ENCODE peak calls at places on chromosomes 13 and 19, in seven cellular contexts. W is AG04449, E is OCI-LY7, L is cardiac fibroblast, S is heart left ventricle, F is fibroblast of mammary gland, O is body of pancreas. M is an unnamed sample.

GRCh38 chr13:78215458-78215857 is 296.8 kb upstream of the EDNRB start:
- DNase-seq in W (no peak), E (no peak), L (no peak), S (no peak), F (no peak), O (no peak), M (no peak)

GRCh38 chr13:44759723-44760360 is 183.7 kb upstream of the TSC22D1 start:
- DNase-seq in W (no peak), E (no peak), L (no peak), S (no peak), F (no peak), O (peak), M (no peak)

GRCh38 chr19:18669524-18669817 is 14.0 kb upstream of the CRTC1 start:
- DNase-seq in W (no peak), E (no peak), L (peak), S (no peak), F (peak), O (no peak), M (no peak)

GRCh38 chr19:45162464-45163143 is 1.8 kb upstream of the NKPD1 start:
- DNase-seq in W (no peak), E (no peak), L (no peak), S (no peak), F (no peak), O (no peak), M (no peak)

GRCh38 chr19:17420267-17420924 is 549 bp downstream of the MVB12A start:
- DNase-seq in W (no peak), E (peak), L (no peak), S (peak), F (no peak), O (peak), M (no peak)

GRCh38 chr13:42971670-42972355 is 20.2 kb downstream of the EPSTI1 start:
- DNase-seq in W (no peak), E (no peak), L (peak), S (no peak), F (peak), O (no peak), M (no peak)

GRCh38 chr13:110944968-110945952 is 30.4 kb upstream of the ANKRD10 start:
- DNase-seq in W (no peak), E (no peak), L (no peak), S (no peak), F (no peak), O (no peak), M (no peak)

GRCh38 chr19:45087531-45087930 is 5.4 kb upstream of the PPP1R37 start:
- DNase-seq in W (no peak), E (no peak), L (no peak), S (no peak), F (no peak), O (no peak), M (no peak)

GRCh38 chr19:2952953-2953481 is 8.2 kb upstream of the ZNF77 start:
- DNase-seq in W (no peak), E (peak), L (no peak), S (no peak), F (peak), O (peak), M (no peak)

GRCh38 chr19:32257326-32258073 is 87.9 kb upstream of the ZNF507 start:
- DNase-seq in W (no peak), E (no peak), L (no peak), S (no peak), F (no peak), O (no peak), M (no peak)

GRCh38 chr13:75421133-75421532 is 60.8 kb downstream of the TBC1D4 start:
- DNase-seq in W (no peak), E (no peak), L (no peak), S (no peak), F (no peak), O (no peak), M (no peak)
- H3K4me3 ChIP-seq in W (no peak), E (no peak), L (no peak), S (no peak), F (no peak), O (no peak), M (no peak)

GRCh38 chr13:79937311-79938243 is 403.3 kb downstream of the SPRY2 start:
- DNase-seq in W (no peak), E (no peak), L (peak), S (no peak), F (no peak), O (no peak), M (no peak)
- TF ChIP-seq CTCF in W (no peak), E (no peak), L (no peak), S (no peak), F (no peak), O (no peak), M (no peak)

GRCh38 chr13:98216135-98216565 is 39.1 kb upstream of the RNF113B start:
- DNase-seq in W (no peak), E (no peak), L (peak), S (peak), F (peak), O (peak), M (peak)

GRCh38 chr13:98214707-98215106 is 37.6 kb upstream of the RNF113B start:
- DNase-seq in W (no peak), E (no peak), L (no peak), S (no peak), F (no peak), O (peak), M (no peak)

GRCh38 chr13:98215508-98215907 is 38.4 kb upstream of the RNF113B start:
- DNase-seq in W (no peak), E (no peak), L (no peak), S (no peak), F (no peak), O (no peak), M (no peak)

GRCh38 chr13:98217597-98217996 is 40.5 kb upstream of the RNF113B start:
- DNase-seq in W (no peak), E (no peak), L (no peak), S (no peak), F (no peak), O (no peak), M (no peak)

GRCh38 chr13:98216711-98217110 is 39.6 kb upstream of the RNF113B start:
- DNase-seq in W (no peak), E (no peak), L (no peak), S (no peak), F (no peak), O (no peak), M (no peak)
- H3K4me3 ChIP-seq in W (no peak), E (no peak), L (no peak), S (no peak), F (no peak), O (no peak), M (no peak)

GRCh38 chr19:40390084-40390742 is at the start of gene HIPK4:
- DNase-seq in W (no peak), E (no peak), L (no peak), S (no peak), F (no peak), O (no peak), M (no peak)

GRCh38 chr19:40394816-40395210 is 4.8 kb upstream of the HIPK4 start:
- DNase-seq in W (no peak), E (no peak), L (no peak), S (no peak), F (no peak), O (no peak), M (no peak)

GRCh38 chr19:40392123-40392522 is 2.1 kb upstream of the HIPK4 start:
- DNase-seq in W (no peak), E (no peak), L (no peak), S (no peak), F (no peak), O (no peak), M (no peak)

GRCh38 chr19:40393894-40394815 is 4.2 kb upstream of the HIPK4 start:
- DNase-seq in W (no peak), E (no peak), L (no peak), S (no peak), F (no peak), O (no peak), M (no peak)

GRCh38 chr19:40392894-40393517 is 3.0 kb upstream of the HIPK4 start:
- DNase-seq in W (no peak), E (peak), L (peak), S (no peak), F (no peak), O (peak), M (no peak)
- TF ChIP-seq CTCF in W (peak), E (peak), L (peak), S (no peak), F (peak), O (peak), M (no peak)

GRCh38 chr19:50556236-50557008 is 11.8 kb downstream of the LRRC4B start:
- DNase-seq in W (peak), E (peak), L (peak), S (peak), F (peak), O (peak), M (peak)
- H3K4me3 ChIP-seq in W (peak), E (peak), L (peak), S (peak), F (peak), O (no peak), M (peak)

GRCh38 chr13:30156270-30156669 is 151.1 kb downstream of the KATNAL1 start:
- DNase-seq in W (no peak), E (no peak), L (no peak), S (no peak), F (no peak), O (no peak), M (no peak)

GRCh38 chr13:30159446-30159839 is 147.9 kb downstream of the KATNAL1 start:
- DNase-seq in W (peak), E (no peak), L (peak), S (no peak), F (peak), O (no peak), M (peak)

GRCh38 chr13:30157616-30157993 is 149.7 kb downstream of the KATNAL1 start:
- DNase-seq in W (no peak), E (no peak), L (no peak), S (no peak), F (no peak), O (no peak), M (no peak)

GRCh38 chr13:30156826-30157615 is 150.3 kb downstream of the KATNAL1 start:
- DNase-seq in W (no peak), E (no peak), L (no peak), S (no peak), F (no peak), O (no peak), M (no peak)

DNA sequence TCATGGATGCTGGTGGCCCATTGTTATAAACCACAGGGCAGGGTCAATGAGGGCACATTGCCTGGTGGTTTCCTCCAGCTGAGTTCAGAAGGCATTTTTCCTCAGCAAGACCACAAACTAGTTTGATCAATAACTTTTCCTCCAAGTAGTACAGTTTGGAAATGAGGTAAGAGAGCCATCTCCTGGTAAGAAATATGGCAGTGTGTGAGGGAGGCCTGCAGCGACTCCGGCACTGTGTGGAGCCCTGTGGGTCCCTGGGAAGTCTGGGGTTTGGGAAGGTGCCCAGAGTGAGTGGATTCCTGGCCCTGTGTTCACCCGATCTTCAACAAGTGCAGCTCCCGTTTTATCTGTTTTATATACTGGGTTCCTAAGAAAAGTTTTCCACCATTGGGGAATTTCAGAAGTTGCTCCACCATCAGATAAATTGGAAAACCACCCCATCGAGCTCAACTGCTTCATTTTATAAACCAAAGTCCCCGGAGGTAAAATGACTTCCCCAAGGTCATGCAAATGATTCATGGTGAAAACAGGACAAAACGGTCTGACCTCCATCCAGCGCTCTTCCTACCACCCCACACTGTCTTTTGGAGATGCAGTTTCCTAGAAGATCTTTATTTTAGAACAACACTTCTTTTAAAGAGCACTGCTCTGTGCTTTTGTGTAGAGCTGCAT is 148.4 kb downstream of the KATNAL1 start:
- DNase-seq in W (peak), E (no peak), L (peak), S (no peak), F (peak), O (no peak), M (peak)
- TF ChIP-seq CTCF in W (peak), E (peak), L (peak), S (no peak), F (peak), O (peak), M (peak)

GRCh38 chr13:93231867-93232266 is 5.3 kb downstream of the GPC6 start:
- DNase-seq in W (no peak), E (no peak), L (no peak), S (no peak), F (no peak), O (no peak), M (no peak)

GRCh38 chr13:93227280-93227905 is 786 bp downstream of the GPC6 start:
- DNase-seq in W (no peak), E (no peak), L (peak), S (no peak), F (peak), O (no peak), M (no peak)

GRCh38 chr13:93233997-93234416 is 7.4 kb downstream of the GPC6 start:
- DNase-seq in W (no peak), E (peak), L (no peak), S (no peak), F (no peak), O (no peak), M (no peak)

GRCh38 chr13:93227906-93228801 is 1.5 kb downstream of the GPC6 start:
- DNase-seq in W (no peak), E (no peak), L (peak), S (peak), F (peak), O (peak), M (no peak)

GRCh38 chr13:93230466-93230865 is 3.9 kb downstream of the GPC6 start:
- DNase-seq in W (no peak), E (no peak), L (peak), S (no peak), F (peak), O (no peak), M (no peak)
- H3K4me3 ChIP-seq in W (no peak), E (no peak), L (no peak), S (no peak), F (no peak), O (no peak), M (no peak)